ENCODE peak calls at places on chromosomes 12 and 14, in seven cellular contexts. D, U, E, I, X, G and M are unnamed samples.

GRCh38 chr12:110741371-110741770 is 1.3 kb downstream of the PPP1CC start:
- DNase-seq in D (no peak), U (no peak), E (no peak), I (peak), X (no peak), G (no peak), M (no peak)

GRCh38 chr12:128088926-128089325 is 178.0 kb upstream of the TMEM132C start:
- DNase-seq in D (no peak), U (no peak), E (no peak), I (no peak), X (no peak), G (no peak), M (no peak)

GRCh38 chr12:32120419-32120818 is 13.8 kb downstream of the BICD1 start:
- DNase-seq in D (no peak), U (no peak), E (no peak), I (peak), X (no peak), G (no peak), M (no peak)

GRCh38 chr14:58426819-58427288 is 477 bp downstream of the TIMM9 start:
- DNase-seq in D (peak), U (peak), E (peak), I (peak), X (peak), G (peak), M (peak)

GRCh38 chr14:23182372-23183014 is 967 bp downstream of the SLC7A8 start:
- DNase-seq in D (no peak), U (peak), E (peak), I (no peak), X (no peak), G (peak), M (no peak)

GRCh38 chr12:48061943-48062719 is 43.7 kb downstream of the SENP1 start:
- DNase-seq in D (no peak), U (no peak), E (no peak), I (peak), X (no peak), G (no peak), M (peak)

GRCh38 chr12:104710940-104711725 is 247.0 kb downstream of the SLC41A2 start:
- DNase-seq in D (peak), U (no peak), E (no peak), I (peak), X (no peak), G (no peak), M (no peak)

GRCh38 chr14:93114068-93114710 is 1.5 kb downstream of the ITPK1 start:
- DNase-seq in D (no peak), U (no peak), E (no peak), I (no peak), X (no peak), G (no peak), M (no peak)

GRCh38 chr12:93186131-93186530 is 191.6 kb upstream of the NUDT4 start:
- DNase-seq in D (no peak), U (no peak), E (no peak), I (no peak), X (no peak), G (no peak), M (no peak)

GRCh38 chr14:61593330-61593729 is 102.0 kb upstream of the HIF1A start:
- DNase-seq in D (no peak), U (no peak), E (no peak), I (no peak), X (no peak), G (no peak), M (no peak)

GRCh38 chr14:68682166-68683103 is 110.4 kb downstream of the ZFP36L1 start:
- DNase-seq in D (peak), U (no peak), E (peak), I (peak), X (peak), G (peak), M (no peak)

GRCh38 chr14:23645812-23646647 is 9.9 kb downstream of the DHRS2 start:
- DNase-seq in D (no peak), U (no peak), E (no peak), I (no peak), X (no peak), G (no peak), M (no peak)

GRCh38 chr12:93979189-93979588 is 169.2 kb upstream of the PLXNC1 start:
- DNase-seq in D (no peak), U (no peak), E (no peak), I (peak), X (no peak), G (peak), M (peak)

GRCh38 chr14:104866451-104867370 is 1.6 kb downstream of the CEP170B start:
- DNase-seq in D (no peak), U (no peak), E (peak), I (no peak), X (peak), G (no peak), M (no peak)
- H3K4me3 ChIP-seq in D (peak), U (peak), E (peak), I (peak), X (peak), G (peak), M (peak)

GRCh38 chr12:122183588-122183940 is 641 bp downstream of the LRRC43 start:
- DNase-seq in D (no peak), U (no peak), E (no peak), I (no peak), X (no peak), G (no peak), M (no peak)
- H3K4me3 ChIP-seq in D (peak), U (peak), E (peak), I (no peak), X (no peak), G (peak), M (no peak)

GRCh38 chr12:65825573-65826512 is 1.6 kb downstream of the HMGA2 start:
- DNase-seq in D (no peak), U (peak), E (peak), I (peak), X (peak), G (peak), M (no peak)

GRCh38 chr12:65826513-65827171 is 2.4 kb downstream of the HMGA2 start:
- DNase-seq in D (no peak), U (no peak), E (no peak), I (peak), X (no peak), G (no peak), M (no peak)

GRCh38 chr12:65824314-65824563 is at the start of gene HMGA2:
- DNase-seq in D (peak), U (peak), E (peak), I (no peak), X (no peak), G (no peak), M (no peak)

GRCh38 chr12:65823481-65824313 is 586 bp upstream of the HMGA2 start:
- DNase-seq in D (peak), U (peak), E (peak), I (peak), X (peak), G (peak), M (no peak)

GRCh38 chr12:65825323-65825572 is 965 bp downstream of the HMGA2 start:
- DNase-seq in D (no peak), U (no peak), E (no peak), I (no peak), X (no peak), G (no peak), M (no peak)
- H3K4me3 ChIP-seq in D (peak), U (peak), E (peak), I (peak), X (peak), G (peak), M (no peak)

DNA sequence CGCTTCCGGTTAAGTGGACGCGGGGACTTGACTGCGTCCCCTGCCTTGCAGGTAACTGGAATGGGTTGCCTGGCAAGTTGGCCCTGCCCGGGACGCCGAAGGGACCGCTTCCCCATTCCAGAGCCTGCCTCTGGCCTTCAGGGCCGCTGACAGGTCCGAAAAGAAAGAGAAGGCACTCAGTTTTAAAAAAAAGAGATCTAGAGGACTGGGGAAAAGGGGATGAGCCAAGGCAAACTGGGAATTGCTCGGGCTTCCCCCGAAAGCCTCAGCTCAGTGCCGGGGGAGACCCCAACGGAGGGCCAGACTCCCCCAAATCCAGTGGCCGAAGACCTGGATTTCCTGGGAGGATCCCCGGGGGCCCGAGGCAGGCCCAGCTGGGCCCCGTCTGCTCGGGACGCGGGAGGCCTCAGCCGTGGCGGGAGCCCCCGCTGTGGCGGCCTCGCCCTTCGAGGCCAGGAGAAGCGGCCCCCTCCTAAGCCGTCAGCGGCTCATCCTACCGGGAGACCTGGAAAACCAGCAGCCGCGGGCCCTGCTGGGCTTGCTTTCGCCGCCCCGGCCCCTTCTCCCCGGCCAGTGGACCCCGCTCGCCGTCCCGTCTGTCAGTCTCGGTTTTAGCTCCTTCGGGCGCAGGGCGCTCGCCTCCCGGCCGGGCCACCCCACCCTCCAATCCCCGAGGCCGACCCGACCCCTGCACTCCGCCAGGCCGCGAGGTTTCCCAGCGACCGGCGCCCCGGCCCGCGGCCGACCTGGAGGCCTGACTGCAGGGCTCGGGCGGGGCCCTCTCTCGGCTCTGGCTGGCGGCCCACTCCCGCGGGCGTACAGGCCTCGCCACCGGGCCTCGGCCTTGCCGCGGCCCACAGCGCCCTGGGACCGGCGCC is 12.5 kb downstream of the OTX2 start:
- DNase-seq in D (no peak), U (peak), E (no peak), I (no peak), X (no peak), G (no peak), M (no peak)
- H3K4me3 ChIP-seq in D (no peak), U (peak), E (peak), I (no peak), X (no peak), G (peak), M (no peak)

GRCh38 chr12:24534632-24535031 is 414.3 kb downstream of the BCAT1 start:
- DNase-seq in D (no peak), U (no peak), E (no peak), I (no peak), X (no peak), G (no peak), M (no peak)

GRCh38 chr12:24533953-24534352 is 414.9 kb downstream of the BCAT1 start:
- DNase-seq in D (no peak), U (no peak), E (no peak), I (no peak), X (no peak), G (no peak), M (no peak)

GRCh38 chr12:24539646-24540045 is 409.3 kb downstream of the BCAT1 start:
- DNase-seq in D (no peak), U (no peak), E (no peak), I (no peak), X (no peak), G (no peak), M (no peak)

GRCh38 chr12:24537241-24537860 is 411.6 kb downstream of the BCAT1 start:
- DNase-seq in D (no peak), U (no peak), E (no peak), I (no peak), X (no peak), G (no peak), M (no peak)

DNA sequence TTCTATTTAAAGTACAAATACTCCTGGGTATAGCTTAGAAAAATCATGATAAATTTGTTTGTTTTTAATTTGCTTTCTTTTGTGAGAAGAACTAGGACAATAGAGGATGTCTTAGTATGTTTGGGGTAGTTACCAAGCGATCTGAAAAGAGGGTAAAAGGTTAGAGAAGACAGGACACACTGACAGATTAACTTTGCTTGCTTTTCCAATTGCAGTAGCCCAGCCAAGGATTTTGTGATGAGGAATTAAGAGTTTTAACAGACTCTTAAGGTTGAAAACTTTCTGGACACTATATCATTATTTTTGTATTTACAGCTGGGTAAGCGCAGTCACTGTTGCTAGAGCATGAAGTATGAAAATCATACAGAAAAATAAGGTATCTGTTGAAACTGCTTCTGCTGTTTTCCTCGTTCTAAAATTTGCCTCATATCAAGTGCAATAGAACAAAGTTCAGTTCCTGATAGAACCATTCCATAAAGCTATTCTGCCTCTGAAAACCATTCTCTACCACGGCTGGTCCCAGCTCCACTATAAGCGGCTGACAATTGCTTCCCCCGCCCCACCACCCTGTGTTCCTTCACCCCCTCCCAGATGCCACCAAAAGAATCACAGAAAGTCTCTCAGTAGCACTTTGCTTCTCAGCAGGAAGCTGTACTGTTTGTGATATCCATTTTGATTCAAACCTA is 413.4 kb downstream of the BCAT1 start:
- DNase-seq in D (no peak), U (no peak), E (no peak), I (no peak), X (no peak), G (no peak), M (no peak)
- H3K4me3 ChIP-seq in D (no peak), U (no peak), E (peak), I (no peak), X (no peak), G (no peak), M (no peak)

GRCh38 chr12:50824914-50825313 is 17.8 kb upstream of the TMPRSS12 start:
- DNase-seq in D (no peak), U (no peak), E (no peak), I (no peak), X (no peak), G (no peak), M (no peak)
- H3K4me3 ChIP-seq in D (no peak), U (no peak), E (no peak), I (no peak), X (no peak), G (no peak), M (no peak)

GRCh38 chr12:54377797-54378515 is 6.6 kb downstream of the ZNF385A start:
- DNase-seq in D (no peak), U (no peak), E (no peak), I (no peak), X (no peak), G (no peak), M (no peak)

GRCh38 chr12:54379401-54380201 is 4.9 kb downstream of the ZNF385A start:
- DNase-seq in D (peak), U (peak), E (peak), I (peak), X (peak), G (peak), M (peak)

GRCh38 chr12:54376596-54377468 is 7.7 kb downstream of the ZNF385A start:
- DNase-seq in D (no peak), U (no peak), E (no peak), I (no peak), X (no peak), G (no peak), M (no peak)

GRCh38 chr12:54381136-54381535 is 3.4 kb downstream of the ZNF385A start:
- DNase-seq in D (no peak), U (no peak), E (no peak), I (no peak), X (no peak), G (no peak), M (no peak)

DNA sequence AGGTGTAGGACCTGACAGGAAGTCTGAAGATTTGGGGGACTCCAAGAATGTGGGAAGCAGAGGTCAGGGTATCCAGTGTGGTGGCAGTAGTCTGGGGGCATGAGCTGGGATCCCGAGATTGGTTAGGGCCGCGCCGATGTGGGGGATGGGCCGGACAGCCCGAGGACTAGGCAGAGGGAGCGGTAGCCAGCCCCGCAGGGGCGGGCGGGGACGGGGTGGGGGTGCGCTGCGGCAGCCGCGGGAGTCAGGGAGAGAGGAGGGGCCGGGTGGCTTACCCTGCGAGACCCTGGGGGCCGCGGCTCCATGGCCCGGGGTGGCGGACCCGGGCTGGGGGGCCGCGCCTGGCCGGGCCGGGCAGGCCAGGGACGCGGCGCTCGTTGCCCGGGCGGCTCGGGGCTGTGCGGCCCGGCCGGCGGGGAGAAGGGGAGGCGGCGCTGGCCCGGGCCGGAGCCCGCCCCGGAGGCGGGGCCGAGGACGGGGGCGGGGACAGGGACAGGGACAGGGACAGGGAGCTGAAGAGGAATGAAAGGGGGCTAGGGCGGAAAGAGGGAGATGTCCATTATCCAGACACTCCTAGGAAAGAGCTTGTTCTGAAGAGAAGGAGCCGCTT is 5.6 kb downstream of the ZNF385A start:
- DNase-seq in D (no peak), U (peak), E (peak), I (no peak), X (peak), G (peak), M (no peak)
- H3K4me3 ChIP-seq in D (peak), U (peak), E (peak), I (peak), X (peak), G (peak), M (peak)